ENCODE peak calls at places on chromosomes 6 and 20, in six cellular contexts. One of them, this sample, is unnamed.

GRCh38 chr6:93550551-93551276 is 131.4 kb upstream of the EPHA7 start:
- DNase-seq in heart right ventricle: no peak
- DNase-seq in retinal pigment epithelial cell: no peak
- DNase-seq in choroid plexus epithelial cell: no peak
- DNase-seq in SK-MEL-5: no peak
- DNase-seq in NCI-H1092 treated with DMSO at 0.1 percent for 48 hours: no peak
- DNase-seq in this sample: no peak

GRCh38 chr20:62990306-62990825 is 16.4 kb downstream of the BHLHE23 start:
- DNase-seq in heart right ventricle: no peak
- DNase-seq in retinal pigment epithelial cell: no peak
- DNase-seq in choroid plexus epithelial cell: no peak
- DNase-seq in SK-MEL-5: no peak
- DNase-seq in NCI-H1092 treated with DMSO at 0.1 percent for 48 hours: no peak
- DNase-seq in this sample: peak; percentile 19

GRCh38 chr6:43970068-43970912 is 157.0 kb downstream of the MRPL14 start:
- DNase-seq in heart right ventricle: no peak
- DNase-seq in retinal pigment epithelial cell: no peak
- DNase-seq in choroid plexus epithelial cell: no peak
- DNase-seq in SK-MEL-5: peak; percentile 8
- DNase-seq in NCI-H1092 treated with DMSO at 0.1 percent for 48 hours: no peak
- DNase-seq in this sample: no peak

GRCh38 chr20:6348908-6349307 is 226.1 kb upstream of the FERMT1 start:
- DNase-seq in heart right ventricle: no peak
- DNase-seq in retinal pigment epithelial cell: peak; percentile 5
- DNase-seq in choroid plexus epithelial cell: no peak
- DNase-seq in SK-MEL-5: no peak
- DNase-seq in NCI-H1092 treated with DMSO at 0.1 percent for 48 hours: no peak
- DNase-seq in this sample: no peak

GRCh38 chr6:33207569-33208088 is 671 bp upstream of the RING1 start:
- DNase-seq in heart right ventricle: peak; percentile 58
- DNase-seq in retinal pigment epithelial cell: no peak
- DNase-seq in choroid plexus epithelial cell: peak; percentile 52
- DNase-seq in SK-MEL-5: no peak
- DNase-seq in NCI-H1092 treated with DMSO at 0.1 percent for 48 hours: peak; percentile 20
- DNase-seq in this sample: peak; percentile 71

GRCh38 chr20:53903652-53903987 is 166.8 kb downstream of the BCAS1 start:
- DNase-seq in heart right ventricle: no peak
- DNase-seq in retinal pigment epithelial cell: no peak
- DNase-seq in choroid plexus epithelial cell: no peak
- DNase-seq in SK-MEL-5: no peak
- DNase-seq in NCI-H1092 treated with DMSO at 0.1 percent for 48 hours: no peak
- DNase-seq in this sample: no peak

GRCh38 chr6:54191460-54191859 is 80.2 kb downstream of the MLIP start:
- DNase-seq in heart right ventricle: no peak
- DNase-seq in retinal pigment epithelial cell: peak; percentile 19
- DNase-seq in choroid plexus epithelial cell: peak; percentile 92
- DNase-seq in SK-MEL-5: no peak
- DNase-seq in NCI-H1092 treated with DMSO at 0.1 percent for 48 hours: no peak
- DNase-seq in this sample: no peak

GRCh38 chr6:39430968-39431523 is 108.5 kb upstream of the KCNK16 start:
- DNase-seq in heart right ventricle: peak; percentile 67
- DNase-seq in retinal pigment epithelial cell: peak; percentile 52
- DNase-seq in choroid plexus epithelial cell: peak; percentile 19
- DNase-seq in SK-MEL-5: peak; percentile 80
- DNase-seq in NCI-H1092 treated with DMSO at 0.1 percent for 48 hours: peak; percentile 51
- DNase-seq in this sample: peak; percentile 78

GRCh38 chr20:7291946-7292345 is 524.5 kb downstream of the BMP2 start:
- DNase-seq in heart right ventricle: no peak
- DNase-seq in retinal pigment epithelial cell: no peak
- DNase-seq in choroid plexus epithelial cell: peak; percentile 22
- DNase-seq in SK-MEL-5: no peak
- DNase-seq in NCI-H1092 treated with DMSO at 0.1 percent for 48 hours: no peak
- DNase-seq in this sample: no peak

GRCh38 chr20:35326021-35326731 is 34.0 kb upstream of the FAM83C start:
- DNase-seq in heart right ventricle: no peak
- DNase-seq in retinal pigment epithelial cell: peak; percentile 49
- DNase-seq in choroid plexus epithelial cell: no peak
- DNase-seq in SK-MEL-5: no peak
- DNase-seq in NCI-H1092 treated with DMSO at 0.1 percent for 48 hours: no peak
- DNase-seq in this sample: no peak

GRCh38 chr20:44579313-44580090 is 2.9 kb upstream of the PKIG start:
- DNase-seq in heart right ventricle: no peak
- DNase-seq in retinal pigment epithelial cell: no peak
- DNase-seq in choroid plexus epithelial cell: no peak
- DNase-seq in SK-MEL-5: no peak
- DNase-seq in NCI-H1092 treated with DMSO at 0.1 percent for 48 hours: no peak
- DNase-seq in this sample: no peak

GRCh38 chr6:31740397-31741223 is 805 bp downstream of the MSH5 start:
- DNase-seq in heart right ventricle: peak; percentile 27
- DNase-seq in retinal pigment epithelial cell: no peak
- DNase-seq in choroid plexus epithelial cell: no peak
- DNase-seq in SK-MEL-5: no peak
- DNase-seq in NCI-H1092 treated with DMSO at 0.1 percent for 48 hours: no peak
- DNase-seq in this sample: peak; percentile 49

GRCh38 chr6:113960795-113961194 is 10.2 kb downstream of the HDAC2 start:
- DNase-seq in heart right ventricle: no peak
- DNase-seq in retinal pigment epithelial cell: no peak
- DNase-seq in choroid plexus epithelial cell: no peak
- DNase-seq in SK-MEL-5: no peak
- DNase-seq in NCI-H1092 treated with DMSO at 0.1 percent for 48 hours: no peak
- DNase-seq in this sample: no peak

GRCh38 chr6:127690092-127690491 is 113.1 kb downstream of the C6orf58 start:
- DNase-seq in heart right ventricle: no peak
- DNase-seq in retinal pigment epithelial cell: no peak
- DNase-seq in choroid plexus epithelial cell: peak; percentile 69
- DNase-seq in SK-MEL-5: peak; percentile 41
- DNase-seq in NCI-H1092 treated with DMSO at 0.1 percent for 48 hours: no peak
- DNase-seq in this sample: no peak

GRCh38 chr6:158414900-158415299 is 102.6 kb downstream of the TULP4 start:
- DNase-seq in heart right ventricle: no peak
- DNase-seq in retinal pigment epithelial cell: no peak
- DNase-seq in choroid plexus epithelial cell: peak; percentile 83
- DNase-seq in SK-MEL-5: peak; percentile 26
- DNase-seq in NCI-H1092 treated with DMSO at 0.1 percent for 48 hours: no peak
- DNase-seq in this sample: no peak

GRCh38 chr20:51752343-51752951 is 15.7 kb downstream of the ATP9A start:
- DNase-seq in heart right ventricle: no peak
- DNase-seq in retinal pigment epithelial cell: peak; percentile 51
- DNase-seq in choroid plexus epithelial cell: peak; percentile 77
- DNase-seq in SK-MEL-5: peak; percentile 36
- DNase-seq in NCI-H1092 treated with DMSO at 0.1 percent for 48 hours: no peak
- DNase-seq in this sample: no peak

GRCh38 chr6:167849846-167850459 is 23.2 kb downstream of the AFDN start:
- DNase-seq in heart right ventricle: no peak
- DNase-seq in retinal pigment epithelial cell: peak; percentile 98
- DNase-seq in choroid plexus epithelial cell: peak; percentile 78
- DNase-seq in SK-MEL-5: peak; percentile 27
- DNase-seq in NCI-H1092 treated with DMSO at 0.1 percent for 48 hours: no peak
- DNase-seq in this sample: no peak

GRCh38 chr6:43744931-43745727 is 24.9 kb upstream of the VEGFA start:
- DNase-seq in heart right ventricle: no peak
- DNase-seq in retinal pigment epithelial cell: no peak
- DNase-seq in choroid plexus epithelial cell: no peak
- DNase-seq in SK-MEL-5: no peak
- DNase-seq in NCI-H1092 treated with DMSO at 0.1 percent for 48 hours: no peak
- DNase-seq in this sample: no peak